ENCODE peak calls at places on chromosomes 16 and 17, in six cellular contexts. N is IMR-90, K is uterus, Z is A549, Y is neural progenitor cell, J is adrenal gland. B is an unnamed sample.
A peak's percentile ranks its signal among the peaks of the same experiment; 100 is the strongest.

GRCh38 chr17:4087911-4088693 is 54.7 kb downstream of the ZZEF1 start:
- DNase-seq in Z (no peak), N (peak; percentile 68), J (no peak), K (no peak), Y (no peak), B (no peak)

GRCh38 chr17:75828051-75828400 is 16.2 kb downstream of the UNC13D start:
- DNase-seq in J (no peak), Y (no peak), K (no peak), Z (no peak), N (no peak), B (no peak)

GRCh38 chr17:28725166-28725659 is 820 bp downstream of the TLCD1 start:
- DNase-seq in K (no peak), J (no peak), Z (peak; percentile 74), N (peak; percentile 65), Y (no peak), B (no peak)

GRCh38 chr16:75621170-75621477 is 2.0 kb downstream of the ADAT1 start:
- DNase-seq in Z (peak; percentile 49), J (no peak), K (no peak), N (peak; percentile 55), Y (peak; percentile 52), B (no peak)

GRCh38 chr17:79549111-79549915 is 61.5 kb downstream of the RBFOX3 start:
- DNase-seq in Z (no peak), N (no peak), J (no peak), K (no peak), Y (peak; percentile 38), B (no peak)

GRCh38 chr16:69334696-69335095 is 4.3 kb upstream of the PDF start:
- DNase-seq in K (no peak), N (no peak), Y (no peak), J (no peak), Z (no peak), B (no peak)

GRCh38 chr17:37605813-37606505 is 3.3 kb downstream of the SYNRG start:
- DNase-seq in N (no peak), Z (no peak), K (no peak), Y (no peak), J (no peak), B (no peak)

GRCh38 chr17:28726396-28726911 is 421 bp upstream of the TLCD1 start:
- DNase-seq in Y (peak; percentile 90), Z (peak; percentile 75), K (peak; percentile 68), J (peak; percentile 60), N (peak; percentile 39), B (peak; percentile 70)

GRCh38 chr17:30981531-30982519 is 11.0 kb downstream of the RNF135 start:
- DNase-seq in Y (no peak), K (no peak), N (no peak), Z (no peak), J (no peak), B (no peak)

GRCh38 chr16:57530104-57530522 is 6.3 kb downstream of the CCDC102A start:
- DNase-seq in K (peak; percentile 61), Z (no peak), Y (no peak), N (peak; percentile 76), J (no peak), B (no peak)

GRCh38 chr17:45739786-45740185 is 44.3 kb upstream of the CRHR1 start:
- DNase-seq in N (no peak), Z (no peak), Y (no peak), J (no peak), K (no peak), B (no peak)

GRCh38 chr17:82943339-82943738 is 103.5 kb upstream of the ZNF750 start:
- DNase-seq in K (peak; percentile 10), Y (no peak), J (peak; percentile 3), N (no peak), Z (no peak), B (no peak)

GRCh38 chr16:73683804-73684203 is 612.8 kb upstream of the PSMD7 start:
- DNase-seq in Z (no peak), J (no peak), N (no peak), Y (no peak), K (no peak), B (no peak)

GRCh38 chr17:75517277-75517865 is 1.0 kb downstream of the TSEN54 start:
- DNase-seq in K (no peak), Y (peak; percentile 33), Z (peak; percentile 81), N (no peak), J (no peak), B (no peak)

GRCh38 chr17:73690581-73691135 is 46.4 kb upstream of the SDK2 start:
- DNase-seq in J (no peak), Z (peak; percentile 22), K (no peak), Y (no peak), N (no peak), B (no peak)

GRCh38 chr16:4327782-4328579 is 12.1 kb downstream of the GLIS2 start:
- DNase-seq in Z (no peak), K (peak; percentile 83), J (peak; percentile 94), N (peak; percentile 69), Y (peak; percentile 94), B (peak; percentile 38)

GRCh38 chr17:74860999-74861553 is 1.4 kb upstream of the GRIN2C start:
- DNase-seq in J (no peak), Z (no peak), Y (peak; percentile 62), N (no peak), K (no peak), B (no peak)

GRCh38 chr17:31313982-31314787 is at the start of gene EVI2B:
- DNase-seq in J (no peak), N (peak; percentile 64), K (no peak), Y (no peak), Z (no peak), B (no peak)

GRCh38 chr17:66892286-66892685 is 57.4 kb downstream of the CACNG5 start:
- DNase-seq in Y (no peak), K (no peak), J (no peak), N (no peak), Z (no peak), B (no peak)

GRCh38 chr17:37389160-37389559 is 13.4 kb downstream of the C17orf78 start:
- DNase-seq in K (no peak), Y (no peak), N (no peak), J (no peak), Z (no peak), B (no peak)

GRCh38 chr17:50472286-50472685 is 3.6 kb upstream of the CHAD start:
- DNase-seq in Y (no peak), K (no peak), Z (no peak), N (no peak), J (no peak), B (no peak)

DNA sequence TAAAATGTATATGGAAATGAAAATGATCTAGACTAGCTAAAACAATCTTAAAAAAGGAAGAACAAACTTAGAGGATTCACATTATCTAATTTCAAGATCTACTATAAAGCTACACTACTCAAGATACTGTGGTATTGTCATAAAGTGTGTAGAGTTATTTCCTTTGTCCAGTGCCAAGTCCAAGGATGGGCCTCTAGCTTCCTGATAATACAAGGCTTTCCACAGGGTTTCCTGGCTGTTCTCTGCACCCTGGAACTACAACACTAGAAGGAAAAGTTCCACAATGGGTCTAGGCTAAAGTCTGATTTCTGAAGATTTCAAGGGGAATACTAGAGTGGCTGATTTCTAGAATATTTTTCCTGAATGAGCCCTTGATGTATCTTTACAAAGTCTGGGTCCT is 34.2 kb downstream of the TBC1D3B start:
- DNase-seq in Z (no peak), K (no peak), J (no peak), N (no peak), Y (no peak), B (no peak)
- H3K27ac ChIP-seq in Z (no peak overlapping the region), K (no peak overlapping the region), J (no peak overlapping the region), N (no peak overlapping the region), Y (no peak overlapping the region), B (no peak overlapping the region)

GRCh38 chr16:67021321-67021720 is 7.6 kb upstream of the CBFB start:
- DNase-seq in N (no peak), J (no peak), K (no peak), Z (no peak), Y (no peak), B (no peak)
- H3K27ac ChIP-seq in N (no peak overlapping the region), J (no peak overlapping the region), K (no peak overlapping the region), Z (no peak overlapping the region), Y (no peak overlapping the region), B (no peak overlapping the region)

DNA sequence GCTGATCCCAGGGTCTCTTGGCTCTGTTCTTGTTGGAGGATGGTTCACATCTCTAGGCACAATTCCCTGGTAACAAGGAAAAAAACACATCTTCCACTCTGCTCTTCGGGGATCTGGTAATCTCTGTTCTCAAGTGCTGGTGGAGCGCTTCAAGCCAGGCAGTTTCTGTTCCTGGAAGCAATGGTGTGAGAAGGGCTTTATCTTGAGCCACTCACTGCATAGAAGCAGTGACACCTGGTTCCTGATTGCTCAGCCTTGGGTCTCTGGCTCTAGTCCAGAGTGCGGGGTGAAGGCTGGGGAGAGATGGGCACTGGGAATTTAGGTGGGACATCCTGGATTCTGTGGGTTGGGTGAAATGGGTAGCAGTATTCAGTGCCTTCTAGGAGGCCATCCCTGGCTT is 14.1 kb downstream of the AKAP1 start:
- DNase-seq in J (no peak), K (no peak), Z (no peak), N (no peak), Y (no peak), B (no peak)
- H3K27ac ChIP-seq in J (no peak overlapping the region), K (peak overlapping the region; percentile 23), Z (no peak overlapping the region), N (no peak overlapping the region), Y (no peak overlapping the region), B (peak overlapping the region; percentile 58)

GRCh38 chr17:19270951-19271611 is 33.9 kb downstream of the EPN2 start:
- DNase-seq in N (no peak), Y (no peak), Z (no peak), J (no peak), K (no peak), B (no peak)

GRCh38 chr17:19271751-19272357 is 34.7 kb downstream of the EPN2 start:
- DNase-seq in Y (no peak), J (no peak), N (peak; percentile 61), K (no peak), Z (no peak), B (no peak)

GRCh38 chr17:19275457-19276082 is 38.4 kb downstream of the EPN2 start:
- DNase-seq in K (no peak), N (peak; percentile 27), Y (no peak), Z (no peak), J (no peak), B (no peak)

GRCh38 chr17:19274893-19275292 is 37.7 kb downstream of the EPN2 start:
- DNase-seq in K (no peak), Y (no peak), Z (no peak), N (no peak), J (no peak), B (no peak)

GRCh38 chr17:19273731-19274130 is 36.6 kb downstream of the EPN2 start:
- DNase-seq in K (no peak), J (no peak), Z (no peak), Y (no peak), N (no peak), B (no peak)
- H3K27ac ChIP-seq in K (peak overlapping the region; percentile 88), J (no peak overlapping the region), Z (no peak overlapping the region), Y (no peak overlapping the region), N (no peak overlapping the region), B (peak overlapping the region; percentile 74)

GRCh38 chr16:973366-973765 is 2.6 kb upstream of the LMF1 start:
- DNase-seq in N (no peak), J (no peak), Y (no peak), K (no peak), Z (no peak), B (no peak)
- H3K27ac ChIP-seq in N (no peak overlapping the region), J (no peak overlapping the region), Y (no peak overlapping the region), K (no peak overlapping the region), Z (no peak overlapping the region), B (peak overlapping the region; percentile 98)

GRCh38 chr16:55147401-55147800 is 176.6 kb upstream of the IRX6 start:
- DNase-seq in K (no peak), N (no peak), Z (no peak), Y (no peak), J (no peak), B (no peak)
- H3K27ac ChIP-seq in K (no peak overlapping the region), N (no peak overlapping the region), Z (no peak overlapping the region), Y (no peak overlapping the region), J (no peak overlapping the region), B (no peak overlapping the region)